ENCODE peak calls at places on chromosome 12, in five cellular contexts. One of them, this sample, is unnamed.

GRCh38 chr12:114399664-114400211 is 6.2 kb downstream of the TBX5 start:
- DNase-seq in WERI-Rb-1: no peak
- DNase-seq in breast epithelium: no peak
- DNase-seq in fibroblast of lung: no peak
- DNase-seq in IMR-90: peak
- DNase-seq in this sample: no peak

GRCh38 chr12:263574-263973 is 938 bp upstream of the SLC6A13 start:
- DNase-seq in WERI-Rb-1: no peak
- DNase-seq in fibroblast of lung: peak
- DNase-seq in breast epithelium: no peak
- DNase-seq in IMR-90: peak
- DNase-seq in this sample: no peak

GRCh38 chr12:123949118-123949774 is 23.4 kb downstream of the CCDC92 start:
- DNase-seq in WERI-Rb-1: no peak
- DNase-seq in breast epithelium: no peak
- DNase-seq in IMR-90: no peak
- DNase-seq in fibroblast of lung: peak
- DNase-seq in this sample: no peak

GRCh38 chr12:122147514-122148290 is 26.3 kb downstream of the IL31 start:
- DNase-seq in IMR-90: no peak
- DNase-seq in fibroblast of lung: no peak
- DNase-seq in breast epithelium: no peak
- DNase-seq in WERI-Rb-1: no peak
- DNase-seq in this sample: no peak

GRCh38 chr12:82966160-82966559 is 279.5 kb downstream of the TMTC2 start:
- DNase-seq in fibroblast of lung: no peak
- DNase-seq in IMR-90: no peak
- DNase-seq in WERI-Rb-1: no peak
- DNase-seq in breast epithelium: no peak
- DNase-seq in this sample: no peak

GRCh38 chr12:31906581-31907286 is 52.5 kb upstream of the RESF1 start:
- DNase-seq in IMR-90: no peak
- DNase-seq in WERI-Rb-1: no peak
- DNase-seq in breast epithelium: no peak
- DNase-seq in fibroblast of lung: no peak
- DNase-seq in this sample: no peak

GRCh38 chr12:76085159-76085868 is 829 bp upstream of the NAP1L1 start:
- DNase-seq in IMR-90: peak
- DNase-seq in WERI-Rb-1: no peak
- DNase-seq in breast epithelium: no peak
- DNase-seq in fibroblast of lung: peak
- DNase-seq in this sample: no peak

GRCh38 chr12:45122776-45123380 is 72.0 kb upstream of the DBX2 start:
- DNase-seq in fibroblast of lung: peak
- DNase-seq in WERI-Rb-1: peak
- DNase-seq in IMR-90: peak
- DNase-seq in breast epithelium: no peak
- DNase-seq in this sample: no peak

GRCh38 chr12:15928870-15929571 is 17.9 kb downstream of the DERA start:
- DNase-seq in IMR-90: no peak
- DNase-seq in fibroblast of lung: peak
- DNase-seq in breast epithelium: no peak
- DNase-seq in WERI-Rb-1: no peak
- DNase-seq in this sample: peak

GRCh38 chr12:88448337-88448944 is 131.8 kb downstream of the KITLG start:
- DNase-seq in fibroblast of lung: no peak
- DNase-seq in IMR-90: no peak
- DNase-seq in breast epithelium: no peak
- DNase-seq in WERI-Rb-1: no peak
- DNase-seq in this sample: no peak

GRCh38 chr12:38588618-38589309 is 272.2 kb downstream of the ALG10B start:
- DNase-seq in breast epithelium: no peak
- DNase-seq in IMR-90: no peak
- DNase-seq in WERI-Rb-1: no peak
- DNase-seq in fibroblast of lung: no peak
- DNase-seq in this sample: no peak

DNA sequence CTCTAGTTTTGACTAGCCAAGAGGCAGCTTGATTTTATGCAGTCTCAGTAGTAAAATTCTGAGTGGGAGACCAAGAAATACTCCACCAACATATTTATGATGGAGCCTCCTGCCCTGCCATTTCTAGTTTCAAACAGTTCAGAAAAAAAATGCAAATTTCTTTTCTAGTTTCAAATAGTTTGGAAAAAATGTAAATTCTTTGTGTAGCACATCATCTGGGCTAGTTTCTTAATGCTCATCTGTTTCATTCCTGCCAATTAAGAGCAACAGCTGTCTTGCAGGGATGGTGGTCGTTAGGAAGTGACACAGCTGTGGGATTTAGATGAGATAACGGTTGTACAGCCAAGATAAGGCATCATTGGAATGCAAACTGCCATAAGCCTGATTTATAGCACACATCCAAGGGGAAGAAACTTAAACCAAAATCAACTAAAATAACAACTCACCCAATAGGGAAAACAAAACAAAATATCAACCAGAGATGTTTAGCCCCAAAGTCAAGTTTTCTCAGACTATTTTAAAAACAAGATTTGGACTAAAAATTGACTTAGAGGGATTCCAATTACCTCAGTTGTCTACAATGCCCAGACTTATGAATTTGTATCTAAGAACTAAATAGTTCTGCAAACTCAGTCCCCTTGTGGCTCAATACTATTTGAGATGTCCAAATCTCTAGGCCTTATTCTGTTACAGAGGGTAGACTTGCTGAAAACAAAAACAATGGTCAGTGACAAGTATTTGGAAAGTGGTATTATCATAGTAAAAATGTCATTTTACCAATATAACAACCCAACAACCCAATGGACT is 291.3 kb upstream of the ATP2B1 start:
- DNase-seq in breast epithelium: no peak
- DNase-seq in IMR-90: peak
- DNase-seq in WERI-Rb-1: no peak
- DNase-seq in fibroblast of lung: peak
- DNase-seq in this sample: no peak
- TF ChIP-seq CTCF in breast epithelium: no peak
- TF ChIP-seq CTCF in IMR-90: no peak
- TF ChIP-seq CTCF in WERI-Rb-1: no peak
- TF ChIP-seq CTCF in fibroblast of lung: no peak
- TF ChIP-seq CTCF in this sample: no peak

DNA sequence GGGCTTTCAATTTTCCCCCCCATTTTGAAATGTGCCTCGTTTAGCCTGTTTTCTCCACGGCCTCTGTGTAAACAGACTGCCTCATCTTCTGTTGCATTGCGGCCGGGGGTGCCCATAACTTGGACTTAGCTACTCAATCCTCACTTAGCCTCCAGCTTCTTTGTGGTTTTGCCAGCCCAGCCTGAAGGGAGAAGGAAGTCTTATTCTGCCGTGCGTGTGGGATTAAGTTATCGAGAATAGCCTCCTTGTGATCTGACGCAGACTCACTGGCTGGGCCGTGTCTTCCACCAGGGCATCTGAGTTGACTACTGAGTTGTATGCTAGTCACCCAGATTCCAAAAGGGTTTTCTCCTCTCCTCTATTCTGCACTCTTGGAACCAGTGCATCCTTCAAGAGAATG is 8.1 kb downstream of the PRKAB1 start:
- DNase-seq in IMR-90: no peak
- DNase-seq in fibroblast of lung: no peak
- DNase-seq in breast epithelium: no peak
- DNase-seq in WERI-Rb-1: peak
- DNase-seq in this sample: no peak
- H3K27ac ChIP-seq in IMR-90: no peak
- H3K27ac ChIP-seq in fibroblast of lung: no peak
- H3K27ac ChIP-seq in breast epithelium: no peak
- H3K27ac ChIP-seq in WERI-Rb-1: peak
- H3K27ac ChIP-seq in this sample: no peak

DNA sequence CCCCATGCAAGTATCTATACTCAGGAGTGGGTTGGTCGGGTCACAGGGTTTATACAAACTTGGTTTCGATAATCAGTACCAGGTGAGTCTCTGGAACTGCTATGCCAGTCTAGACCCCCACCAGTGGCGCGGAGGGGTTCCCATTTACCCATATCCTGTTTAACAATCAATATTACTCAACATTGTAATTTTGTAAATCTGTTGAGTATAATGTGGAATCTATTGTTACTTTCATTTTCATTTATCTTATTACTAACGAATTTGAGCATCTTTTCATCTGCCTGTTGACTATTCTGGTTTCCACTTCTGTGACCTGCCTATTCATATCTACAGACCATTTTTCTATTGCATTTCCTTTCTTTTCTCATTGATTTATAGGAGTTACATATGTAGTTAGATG is 275.2 kb upstream of the CRY1 start:
- DNase-seq in WERI-Rb-1: no peak
- DNase-seq in IMR-90: no peak
- DNase-seq in fibroblast of lung: no peak
- DNase-seq in breast epithelium: no peak
- DNase-seq in this sample: no peak
- H3K4me3 ChIP-seq in WERI-Rb-1: no peak
- H3K4me3 ChIP-seq in IMR-90: no peak
- H3K4me3 ChIP-seq in fibroblast of lung: no peak
- H3K4me3 ChIP-seq in breast epithelium: no peak
- H3K4me3 ChIP-seq in this sample: no peak

GRCh38 chr12:49366652-49367380 is 446 bp upstream of the SPATS2 start:
- DNase-seq in breast epithelium: peak
- DNase-seq in WERI-Rb-1: peak
- DNase-seq in fibroblast of lung: peak
- DNase-seq in IMR-90: peak
- DNase-seq in this sample: peak
- TF ChIP-seq CTCF in breast epithelium: no peak
- TF ChIP-seq CTCF in WERI-Rb-1: peak
- TF ChIP-seq CTCF in fibroblast of lung: peak
- TF ChIP-seq CTCF in IMR-90: peak
- TF ChIP-seq CTCF in this sample: no peak

DNA sequence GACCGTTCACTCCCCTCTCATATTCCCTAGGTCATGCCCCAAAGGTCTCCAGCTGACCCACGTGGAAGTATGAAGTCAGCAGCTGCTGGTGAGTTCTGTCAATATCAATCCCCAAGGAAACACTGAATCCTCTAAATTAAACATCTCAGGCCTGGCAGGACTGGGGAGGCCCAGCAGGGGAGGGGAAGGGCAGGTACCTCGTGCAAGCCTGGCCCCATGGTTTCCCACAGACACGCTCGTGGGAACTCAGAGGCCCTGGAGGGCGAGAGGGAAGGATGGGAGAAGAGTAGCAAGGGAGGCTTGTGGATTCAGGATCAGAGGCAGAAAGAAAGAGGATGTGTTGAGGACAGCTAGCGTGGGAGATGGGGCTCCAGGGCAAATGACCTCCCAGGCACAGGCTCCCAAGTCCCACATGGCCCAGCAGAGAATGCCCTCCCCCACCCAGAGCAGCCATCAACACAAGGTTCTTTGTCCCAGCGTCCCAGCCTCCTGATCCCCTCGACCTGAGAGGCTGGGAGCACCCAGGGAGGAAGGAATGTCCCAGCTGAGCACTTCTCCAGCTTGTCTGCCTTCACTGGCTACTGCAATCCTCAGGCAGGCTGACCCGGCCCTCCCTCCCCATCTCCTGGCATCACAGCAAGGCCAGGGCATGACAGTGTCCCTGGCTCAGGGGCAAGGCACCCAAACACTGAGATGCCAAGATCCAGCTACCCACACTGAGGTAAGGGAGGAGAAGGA is 20.1 kb upstream of the RPLP0 start:
- DNase-seq in breast epithelium: no peak
- DNase-seq in fibroblast of lung: no peak
- DNase-seq in IMR-90: no peak
- DNase-seq in WERI-Rb-1: no peak
- DNase-seq in this sample: no peak
- H3K27ac ChIP-seq in breast epithelium: no peak
- H3K27ac ChIP-seq in fibroblast of lung: no peak
- H3K27ac ChIP-seq in IMR-90: no peak
- H3K27ac ChIP-seq in WERI-Rb-1: no peak
- H3K27ac ChIP-seq in this sample: no peak

DNA sequence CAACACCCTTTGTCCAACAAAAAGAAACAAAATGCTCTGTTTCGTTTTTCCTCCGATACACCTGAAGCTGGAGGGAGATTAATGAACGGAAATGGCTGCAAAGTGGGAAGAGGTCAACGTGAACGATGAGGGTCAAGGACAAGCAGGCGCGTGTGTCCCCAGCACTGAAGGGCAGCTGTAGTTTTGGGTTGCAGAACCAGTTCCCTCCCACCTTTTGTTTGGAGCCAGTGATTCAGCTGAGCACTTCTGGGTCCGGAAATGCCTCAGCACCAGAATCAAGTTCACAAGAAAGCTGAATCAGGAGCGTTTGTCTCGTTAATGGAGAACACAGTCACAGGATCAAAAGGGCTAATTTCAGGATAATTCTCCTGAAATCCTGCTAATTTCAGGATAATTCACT is 51.1 kb upstream of the PWP1 start:
- DNase-seq in IMR-90: no peak
- DNase-seq in fibroblast of lung: peak
- DNase-seq in breast epithelium: no peak
- DNase-seq in WERI-Rb-1: no peak
- DNase-seq in this sample: no peak
- H3K4me3 ChIP-seq in IMR-90: no peak
- H3K4me3 ChIP-seq in fibroblast of lung: no peak
- H3K4me3 ChIP-seq in breast epithelium: no peak
- H3K4me3 ChIP-seq in WERI-Rb-1: no peak
- H3K4me3 ChIP-seq in this sample: no peak

GRCh38 chr12:91993287-91994028 is 152.2 kb downstream of the BTG1 start:
- DNase-seq in IMR-90: no peak
- DNase-seq in breast epithelium: no peak
- DNase-seq in fibroblast of lung: no peak
- DNase-seq in WERI-Rb-1: no peak
- DNase-seq in this sample: no peak

GRCh38 chr12:91989143-91989542 is 156.5 kb downstream of the BTG1 start:
- DNase-seq in WERI-Rb-1: no peak
- DNase-seq in breast epithelium: no peak
- DNase-seq in fibroblast of lung: no peak
- DNase-seq in IMR-90: no peak
- DNase-seq in this sample: no peak

GRCh38 chr12:91990525-91990924 is 155.1 kb downstream of the BTG1 start:
- DNase-seq in breast epithelium: no peak
- DNase-seq in IMR-90: peak
- DNase-seq in fibroblast of lung: peak
- DNase-seq in WERI-Rb-1: no peak
- DNase-seq in this sample: no peak

GRCh38 chr12:91994208-91994797 is 151.3 kb downstream of the BTG1 start:
- DNase-seq in IMR-90: no peak
- DNase-seq in fibroblast of lung: no peak
- DNase-seq in breast epithelium: no peak
- DNase-seq in WERI-Rb-1: no peak
- DNase-seq in this sample: no peak

GRCh38 chr12:91991397-91992187 is 154.1 kb downstream of the BTG1 start:
- DNase-seq in WERI-Rb-1: no peak
- DNase-seq in fibroblast of lung: no peak
- DNase-seq in IMR-90: no peak
- DNase-seq in breast epithelium: no peak
- DNase-seq in this sample: no peak
- TF ChIP-seq CTCF in WERI-Rb-1: no peak
- TF ChIP-seq CTCF in fibroblast of lung: no peak
- TF ChIP-seq CTCF in IMR-90: no peak
- TF ChIP-seq CTCF in breast epithelium: no peak
- TF ChIP-seq CTCF in this sample: no peak

This sample was measured in heart right ventricle.